ENCODE peak calls at places on chromosomes 16 and 17, in nine cellular contexts. J is A549, T is AG04450, K is brain microvascular endothelial cell, V is body of pancreas, S is left ventricle myocardium inferior, W is cardiac muscle cell, M is stomach, A is ovary. Q is an unnamed sample.

GRCh38 chr17:2697611-2698162 is 13.9 kb downstream of the CLUH start:
- DNase-seq in J (no peak), T (no peak), K (no peak), V (no peak), S (no peak), W (no peak), M (no peak), A (peak; percentile 16), Q (no peak)

GRCh38 chr16:11100239-11100750 is 155.7 kb downstream of the SOCS1 start:
- DNase-seq in J (no peak), T (peak; percentile 94), K (peak; percentile 99), V (peak; percentile 32), S (peak; percentile 62), W (peak; percentile 26), M (peak; percentile 63), A (peak; percentile 74), Q (peak; percentile 88)

GRCh38 chr17:8079291-8080207 is 8.0 kb downstream of the ALOX12B start:
- DNase-seq in J (peak; percentile 90), T (no peak), K (peak; percentile 6), V (peak; percentile 73), S (peak; percentile 71), W (peak; percentile 81), M (peak; percentile 75), A (peak; percentile 73), Q (no peak)

GRCh38 chr17:70365098-70365583 is 195.8 kb downstream of the KCNJ2 start:
- DNase-seq in J (no peak), T (peak; percentile 2), K (peak; percentile 16), V (no peak), S (no peak), W (no peak), M (no peak), A (no peak), Q (no peak)

GRCh38 chr17:29483503-29483902 is 83.3 kb downstream of the ABHD15 start:
- DNase-seq in J (no peak), T (no peak), K (no peak), V (no peak), S (no peak), W (no peak), M (no peak), A (no peak), Q (no peak)

GRCh38 chr17:44279586-44280344 is 11.8 kb upstream of the SLC4A1 start:
- DNase-seq in J (peak; percentile 51), T (peak; percentile 27), K (peak; percentile 92), V (peak; percentile 84), S (peak; percentile 78), W (peak; percentile 35), M (peak; percentile 64), A (peak; percentile 88), Q (peak; percentile 51)

GRCh38 chr17:57636985-57637667 is 108.0 kb downstream of the CCDC182 start:
- DNase-seq in J (no peak), T (no peak), K (no peak), V (no peak), S (no peak), W (no peak), M (no peak), A (no peak), Q (no peak)

GRCh38 chr17:47368262-47368661 is 44.5 kb downstream of the EFCAB13 start:
- DNase-seq in J (no peak), T (no peak), K (no peak), V (no peak), S (no peak), W (no peak), M (no peak), A (no peak), Q (no peak)

GRCh38 chr17:76166906-76167305 is 25.9 kb upstream of the FOXJ1 start:
- DNase-seq in J (no peak), T (no peak), K (no peak), V (no peak), S (no peak), W (no peak), M (no peak), A (no peak), Q (no peak)

GRCh38 chr16:12390644-12391043 is 413.0 kb downstream of the CPPED1 start:
- DNase-seq in J (no peak), T (no peak), K (peak; percentile 7), V (no peak), S (no peak), W (no peak), M (no peak), A (no peak), Q (peak; percentile 26)

GRCh38 chr16:56910654-56911539 is 21.0 kb upstream of the HERPUD1 start:
- DNase-seq in J (no peak), T (peak; percentile 49), K (peak; percentile 85), V (no peak), S (no peak), W (no peak), M (no peak), A (no peak), Q (peak; percentile 51)

GRCh38 chr16:53129281-53130192 is 74.7 kb downstream of the CHD9 start:
- DNase-seq in J (no peak), T (peak; percentile 48), K (peak; percentile 53), V (no peak), S (no peak), W (peak; percentile 58), M (no peak), A (no peak), Q (peak; percentile 21)

GRCh38 chr16:53131050-53131362 is 76.2 kb downstream of the CHD9 start:
- DNase-seq in J (no peak), T (no peak), K (no peak), V (no peak), S (no peak), W (no peak), M (peak; percentile 31), A (no peak), Q (no peak)

GRCh38 chr16:53131363-53132071 is 76.7 kb downstream of the CHD9 start:
- DNase-seq in J (peak; percentile 48), T (no peak), K (no peak), V (peak; percentile 72), S (peak; percentile 59), W (peak; percentile 68), M (peak; percentile 72), A (peak; percentile 66), Q (peak; percentile 55)

GRCh38 chr16:53132406-53132805 is 77.6 kb downstream of the CHD9 start:
- DNase-seq in J (no peak), T (no peak), K (no peak), V (no peak), S (no peak), W (no peak), M (no peak), A (no peak), Q (no peak)

GRCh38 chr16:53130193-53131049 is 75.6 kb downstream of the CHD9 start:
- DNase-seq in J (peak; percentile 94), T (peak; percentile 87), K (peak; percentile 90), V (peak; percentile 96), S (peak; percentile 98), W (peak; percentile 98), M (peak; percentile 97), A (peak; percentile 95), Q (peak; percentile 93)
- TF ChIP-seq CTCF in J (peak; percentile 83), T (peak; percentile 53), K (peak; percentile 49), V (peak; percentile 77), S (peak; percentile 77), W (peak; percentile 46), M (peak; percentile 46), A (peak; percentile 90), Q (peak; percentile 72)

DNA sequence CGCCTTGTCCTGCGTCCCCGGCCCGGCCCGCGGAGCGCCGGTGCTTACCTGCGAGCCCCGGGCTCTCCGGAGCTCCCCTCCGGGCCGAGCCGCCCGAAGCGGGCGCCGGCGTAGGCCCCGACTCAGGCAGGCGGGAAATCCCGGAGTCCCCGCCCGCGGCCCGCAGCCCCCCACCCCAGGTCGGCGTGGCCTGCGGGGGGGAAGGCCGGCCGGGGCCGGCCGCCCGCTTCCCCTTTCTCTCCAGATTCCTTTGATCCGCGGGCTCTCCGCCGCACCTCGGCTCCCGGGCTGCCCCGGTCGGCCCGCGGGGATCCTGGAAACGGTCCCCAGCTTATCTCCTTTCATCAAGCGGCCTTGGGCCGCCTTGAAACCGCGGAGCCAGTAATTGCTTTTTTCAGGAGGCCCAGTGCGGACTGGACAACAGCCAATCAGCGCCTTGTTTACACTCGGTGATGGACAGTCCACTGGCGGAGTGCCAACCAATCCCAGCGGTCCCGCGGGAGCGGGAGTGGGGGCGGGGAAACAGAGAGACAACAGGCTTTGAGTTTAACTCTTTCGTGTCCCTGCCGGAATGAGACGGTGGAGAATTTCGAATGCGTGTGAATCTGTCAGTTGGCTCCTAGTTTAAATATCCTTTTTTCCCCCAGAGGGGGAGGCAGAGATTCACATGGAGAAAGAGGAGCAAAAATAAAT is 1.4 kb upstream of the BAHCC1 start:
- DNase-seq in J (peak; percentile 100), T (peak; percentile 99), K (peak; percentile 100), V (peak; percentile 100), S (peak; percentile 100), W (peak; percentile 100), M (peak; percentile 100), A (peak; percentile 100), Q (peak; percentile 100)
- TF ChIP-seq CTCF in J (peak; percentile 21), T (peak; percentile 35), K (no peak), V (no peak), S (no peak), W (peak; percentile 33), M (no peak), A (peak; percentile 15), Q (peak; percentile 62)

DNA sequence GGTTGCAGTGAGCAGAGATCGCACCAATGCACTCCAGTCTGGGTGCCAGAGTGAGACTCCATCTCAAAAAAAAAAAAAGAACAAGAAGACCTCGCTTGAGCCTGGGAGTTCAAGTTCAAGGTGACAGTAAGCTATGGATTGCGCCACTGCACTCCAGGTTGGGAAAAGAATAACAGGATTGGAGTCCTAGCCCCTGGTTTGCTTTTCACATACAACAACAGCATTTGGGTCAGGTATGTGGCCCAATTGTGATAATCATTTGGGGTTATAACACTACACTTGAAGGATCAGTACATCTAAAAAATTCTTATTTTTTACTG is 3.4 kb upstream of the SEPHS2 start:
- DNase-seq in J (no peak), T (no peak), K (no peak), V (no peak), S (no peak), W (no peak), M (no peak), A (no peak), Q (no peak)
- TF ChIP-seq CTCF in J (no peak), T (no peak), K (no peak), V (no peak), S (no peak), W (no peak), M (no peak), A (no peak), Q (no peak)

GRCh38 chr17:38734235-38734633 is 4.1 kb downstream of the CISD3 start:
- DNase-seq in J (no peak), T (no peak), K (no peak), V (no peak), S (no peak), W (no peak), M (no peak), A (no peak), Q (no peak)

GRCh38 chr17:38735161-38735997 is 5.2 kb downstream of the CISD3 start:
- DNase-seq in J (peak; percentile 50), T (no peak), K (no peak), V (peak; percentile 74), S (peak; percentile 68), W (peak; percentile 73), M (peak; percentile 60), A (peak; percentile 78), Q (no peak)

GRCh38 chr17:38732376-38733314 is 2.5 kb downstream of the CISD3 start:
- DNase-seq in J (no peak), T (no peak), K (no peak), V (peak; percentile 91), S (no peak), W (no peak), M (peak; percentile 73), A (no peak), Q (no peak)

GRCh38 chr17:38731526-38732294 is 1.6 kb downstream of the CISD3 start:
- DNase-seq in J (no peak), T (no peak), K (no peak), V (no peak), S (no peak), W (no peak), M (no peak), A (no peak), Q (no peak)

GRCh38 chr17:38733315-38734234 is 3.4 kb downstream of the CISD3 start:
- DNase-seq in J (peak; percentile 67), T (no peak), K (no peak), V (peak; percentile 85), S (no peak), W (no peak), M (no peak), A (no peak), Q (no peak)
- TF ChIP-seq CTCF in J (no peak), T (peak; percentile 29), K (peak; percentile 50), V (no peak), S (no peak), W (peak; percentile 17), M (no peak), A (no peak), Q (peak; percentile 46)